ENCODE peak calls at places on chromosome 10, in four cellular contexts. N is neuronal stem cell, B is mesenchymal stem cell, Z is H1. V is an unnamed sample. For H3K36me3, the result is how much of the 10 kb centered on the place peaks cover.

GRCh38 chr10:97074256-97075145 is 111.3 kb downstream of the SLIT1 start:
- DNase-seq in B (no peak), N (no peak), Z (no peak), V (no peak)

GRCh38 chr10:116457480-116457879 is 29.8 kb downstream of the PNLIPRP3 start:
- DNase-seq in Z (no peak), N (no peak), B (no peak), V (no peak)

GRCh38 chr10:71074176-71074755 is 138.1 kb upstream of the UNC5B start:
- DNase-seq in Z (peak), N (no peak), B (no peak), V (peak)

GRCh38 chr10:70404906-70405824 is 1.2 kb downstream of the EIF4EBP2 start:
- DNase-seq in B (peak), N (no peak), Z (no peak), V (peak)

GRCh38 chr10:109934958-109935793 is 11.9 kb upstream of the XPNPEP1 start:
- DNase-seq in N (peak), B (peak), Z (peak), V (no peak)

GRCh38 chr10:129174167-129175014 is 292.6 kb upstream of the MGMT start:
- DNase-seq in B (no peak), N (no peak), Z (no peak), V (no peak)

GRCh38 chr10:52216852-52217251 is 97.2 kb upstream of the DKK1 start:
- DNase-seq in B (peak), N (no peak), Z (no peak), V (no peak)

GRCh38 chr10:5014936-5015335 is 11.3 kb upstream of the AKR1C2 start:
- DNase-seq in B (peak), Z (no peak), N (no peak), V (no peak)

GRCh38 chr10:130875116-130875515 is 436.4 kb downstream of the TCERG1L start:
- DNase-seq in Z (no peak), B (no peak), N (no peak), V (no peak)

GRCh38 chr10:116000151-116000550 is 272.9 kb downstream of the GFRA1 start:
- DNase-seq in N (no peak), B (no peak), Z (no peak), V (no peak)

GRCh38 chr10:4650109-4650508 is 175.9 kb upstream of the AKR1E2 start:
- DNase-seq in B (peak), N (no peak), Z (no peak), V (no peak)

GRCh38 chr10:60664859-60665258 is 113.4 kb upstream of the CDK1 start:
- DNase-seq in Z (no peak), B (no peak), N (no peak), V (no peak)

GRCh38 chr10:77490512-77490911 is 147.1 kb downstream of the KCNMA1 start:
- DNase-seq in N (no peak), B (no peak), Z (no peak), V (no peak)

GRCh38 chr10:69760086-69760485 is 41.6 kb upstream of the COL13A1 start:
- DNase-seq in N (no peak), Z (no peak), B (peak), V (no peak)

GRCh38 chr10:1360581-1361164 is 304.5 kb downstream of the WDR37 start:
- DNase-seq in B (peak), Z (no peak), N (peak), V (no peak)

GRCh38 chr10:1364151-1364910 is 308.1 kb downstream of the WDR37 start:
- DNase-seq in N (no peak), Z (no peak), B (no peak), V (no peak)

GRCh38 chr10:1363466-1364121 is 307.4 kb downstream of the WDR37 start:
- DNase-seq in N (no peak), B (no peak), Z (no peak), V (no peak)

GRCh38 chr10:1361411-1362105 is 305.4 kb downstream of the WDR37 start:
- DNase-seq in B (no peak), N (no peak), Z (no peak), V (no peak)

GRCh38 chr10:1362589-1363465 is 306.6 kb downstream of the WDR37 start:
- DNase-seq in Z (no peak), N (no peak), B (no peak), V (no peak)
- H2BK12ac ChIP-seq in Z (peak), N (peak), B (no peak), V (no peak)

DNA sequence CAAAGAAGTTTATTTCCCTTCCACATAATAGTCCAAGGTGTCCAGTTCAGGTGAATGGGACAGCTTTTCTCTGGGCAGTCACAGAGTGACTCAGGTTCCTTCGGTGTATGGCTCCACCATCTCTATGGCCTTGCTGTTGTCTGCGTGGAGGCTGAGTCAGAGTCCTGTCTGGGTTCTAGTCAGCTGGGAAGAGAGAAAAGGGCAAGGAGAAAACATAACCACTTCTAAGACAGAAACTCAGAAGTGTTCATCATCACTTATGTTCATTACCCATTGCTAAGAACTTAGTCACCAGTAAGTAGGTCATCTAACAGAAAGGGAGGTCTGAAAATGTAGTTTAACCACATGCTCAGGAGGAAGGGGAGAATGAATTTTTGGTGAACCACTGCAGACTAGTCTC is 32.4 kb upstream of the CCDC7 start:
- DNase-seq in N (no peak), Z (no peak), B (peak), V (peak)
- H3K4me2 ChIP-seq in N (no peak), Z (no peak), B (no peak), V (no peak)

GRCh38 chr10:101814466-101815041 is 3.7 kb downstream of the OGA start:
- DNase-seq in B (peak), Z (no peak), N (no peak), V (peak)
- H3K36me3 ChIP-seq in B (under half), Z (under half), N (under half), V (under half)

DNA sequence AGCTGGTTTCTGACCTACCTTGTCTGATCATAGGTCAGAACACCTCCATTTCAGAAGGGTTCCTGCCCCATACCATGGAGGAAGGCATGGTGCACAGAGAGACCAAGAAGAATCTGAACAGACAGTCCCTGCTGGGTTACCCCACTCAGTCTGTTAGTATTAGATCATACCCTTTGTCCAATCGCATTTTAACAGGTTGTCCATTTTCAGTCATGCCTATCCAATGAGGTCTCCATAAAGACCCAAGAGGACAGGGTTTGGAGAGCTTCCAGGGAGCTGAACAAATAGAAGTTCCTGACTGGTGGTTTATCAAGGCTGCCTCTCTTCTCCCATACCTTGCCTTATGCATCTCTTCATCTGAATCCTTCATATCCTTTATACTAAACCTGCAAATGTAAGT is 21.2 kb upstream of the SLC16A12 start:
- DNase-seq in N (no peak), B (no peak), Z (no peak), V (no peak)
- H2BK12ac ChIP-seq in N (no peak), B (no peak), Z (no peak), V (no peak)

GRCh38 chr10:92848037-92848440 is 281 bp upstream of the EXOC6 start:
- DNase-seq in Z (no peak), B (no peak), N (no peak), V (peak)

GRCh38 chr10:92847185-92847864 is 995 bp upstream of the EXOC6 start:
- DNase-seq in B (no peak), N (no peak), Z (no peak), V (peak)

GRCh38 chr10:92845926-92846325 is 2.4 kb upstream of the EXOC6 start:
- DNase-seq in B (no peak), N (no peak), Z (no peak), V (no peak)

GRCh38 chr10:92848441-92849233 is at the start of gene EXOC6:
- DNase-seq in B (peak), N (peak), Z (no peak), V (peak)

GRCh38 chr10:92846819-92847184 is 1.5 kb upstream of the EXOC6 start:
- DNase-seq in N (no peak), Z (no peak), B (no peak), V (no peak)
- H3K4me2 ChIP-seq in N (no peak), Z (no peak), B (no peak), V (no peak)

GRCh38 chr10:33199731-33200130 is 134.7 kb downstream of the NRP1 start:
- DNase-seq in Z (no peak), N (no peak), B (no peak), V (no peak)

GRCh38 chr10:33201056-33201780 is 133.2 kb downstream of the NRP1 start:
- DNase-seq in Z (no peak), B (no peak), N (no peak), V (no peak)

GRCh38 chr10:33204049-33204448 is 130.4 kb downstream of the NRP1 start:
- DNase-seq in Z (no peak), B (no peak), N (no peak), V (no peak)

GRCh38 chr10:33198610-33199009 is 135.9 kb downstream of the NRP1 start:
- DNase-seq in N (no peak), Z (no peak), B (no peak), V (no peak)

DNA sequence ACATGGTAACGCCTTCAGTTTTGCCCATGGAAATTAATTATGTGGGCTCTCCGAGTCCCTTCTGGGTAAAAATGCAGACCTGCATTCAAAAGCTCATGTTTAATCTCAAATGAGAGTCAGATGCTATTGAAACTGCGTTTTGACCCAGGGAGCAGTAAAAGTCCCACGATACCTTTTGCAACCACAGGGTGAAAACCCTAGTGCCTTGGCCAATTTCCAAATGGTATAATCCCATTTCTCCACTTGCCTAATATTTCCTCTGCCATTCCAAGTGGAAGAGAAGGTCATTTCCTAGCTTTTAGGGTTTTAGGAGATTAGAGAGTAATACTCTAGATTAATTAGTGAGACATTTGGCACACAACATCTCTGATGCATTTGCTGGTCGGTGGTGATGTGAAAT is 132.5 kb downstream of the NRP1 start:
- DNase-seq in N (no peak), Z (no peak), B (no peak), V (no peak)
- H3K36me3 ChIP-seq in N (under half), Z (under half), B (half or more), V (under half)

GRCh38 chr10:28668363-28669226 is 8.7 kb upstream of the BAMBI start:
- DNase-seq in Z (no peak), N (no peak), B (peak), V (peak)

GRCh38 chr10:28674782-28675181 is 2.5 kb upstream of the BAMBI start:
- DNase-seq in N (no peak), B (no peak), Z (no peak), V (no peak)

GRCh38 chr10:28664369-28664740 is 13.0 kb upstream of the BAMBI start:
- DNase-seq in Z (no peak), B (peak), N (no peak), V (peak)

GRCh38 chr10:28666751-28667467 is 10.4 kb upstream of the BAMBI start:
- DNase-seq in Z (no peak), N (no peak), B (no peak), V (no peak)

DNA sequence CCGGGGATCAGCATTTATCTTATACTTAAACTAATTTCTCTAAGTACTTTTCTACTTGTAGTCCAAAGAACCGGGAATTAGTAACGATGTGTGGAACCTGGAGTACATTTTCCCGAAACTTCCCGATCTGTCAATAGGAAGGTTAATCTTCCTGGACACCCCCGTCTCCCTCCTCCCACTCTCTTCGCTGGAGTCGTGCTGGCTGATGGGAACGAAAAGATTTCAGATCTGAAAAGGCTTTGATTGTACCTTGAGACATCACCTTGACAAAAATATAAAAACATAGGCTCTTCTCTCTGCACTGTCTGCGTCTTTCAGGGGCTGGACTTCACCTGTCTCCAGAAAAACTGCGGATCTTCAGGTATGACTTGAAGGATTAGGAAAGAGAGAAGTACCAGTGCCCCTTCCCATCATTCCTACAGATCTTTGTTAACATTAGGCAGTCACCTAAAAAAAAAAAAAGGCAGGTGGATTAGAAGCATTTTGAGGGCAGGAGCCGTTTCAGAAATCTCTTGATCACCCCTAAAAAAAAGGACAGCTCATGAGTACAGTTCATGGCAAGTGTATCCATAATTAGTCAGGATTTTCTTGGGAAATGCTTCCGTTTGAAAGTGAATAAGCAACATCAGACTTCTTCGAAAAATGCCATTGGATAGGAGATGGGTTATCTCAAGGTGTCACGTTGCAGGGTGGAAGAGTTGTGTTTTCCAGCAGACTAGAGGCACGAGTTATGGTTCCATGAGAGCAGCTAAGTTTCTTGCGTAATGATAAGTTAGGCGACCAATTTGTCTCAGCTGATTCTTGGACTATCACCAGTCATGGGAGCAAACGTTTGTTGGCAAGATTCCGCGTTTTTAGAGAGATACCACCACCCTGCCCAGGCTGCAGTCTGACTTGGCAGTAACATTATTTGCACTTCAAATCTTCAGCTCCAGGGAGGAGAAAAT is 7.8 kb upstream of the BAMBI start:
- DNase-seq in N (no peak), Z (no peak), B (no peak), V (peak)
- H2BK12ac ChIP-seq in N (no peak), Z (no peak), B (no peak), V (peak)

GRCh38 chr10:114151486-114151885 is 22.5 kb downstream of the CCDC186 start:
- DNase-seq in N (no peak), Z (no peak), B (peak), V (peak)
- H3K4me2 ChIP-seq in N (no peak), Z (no peak), B (no peak), V (no peak)

DNA sequence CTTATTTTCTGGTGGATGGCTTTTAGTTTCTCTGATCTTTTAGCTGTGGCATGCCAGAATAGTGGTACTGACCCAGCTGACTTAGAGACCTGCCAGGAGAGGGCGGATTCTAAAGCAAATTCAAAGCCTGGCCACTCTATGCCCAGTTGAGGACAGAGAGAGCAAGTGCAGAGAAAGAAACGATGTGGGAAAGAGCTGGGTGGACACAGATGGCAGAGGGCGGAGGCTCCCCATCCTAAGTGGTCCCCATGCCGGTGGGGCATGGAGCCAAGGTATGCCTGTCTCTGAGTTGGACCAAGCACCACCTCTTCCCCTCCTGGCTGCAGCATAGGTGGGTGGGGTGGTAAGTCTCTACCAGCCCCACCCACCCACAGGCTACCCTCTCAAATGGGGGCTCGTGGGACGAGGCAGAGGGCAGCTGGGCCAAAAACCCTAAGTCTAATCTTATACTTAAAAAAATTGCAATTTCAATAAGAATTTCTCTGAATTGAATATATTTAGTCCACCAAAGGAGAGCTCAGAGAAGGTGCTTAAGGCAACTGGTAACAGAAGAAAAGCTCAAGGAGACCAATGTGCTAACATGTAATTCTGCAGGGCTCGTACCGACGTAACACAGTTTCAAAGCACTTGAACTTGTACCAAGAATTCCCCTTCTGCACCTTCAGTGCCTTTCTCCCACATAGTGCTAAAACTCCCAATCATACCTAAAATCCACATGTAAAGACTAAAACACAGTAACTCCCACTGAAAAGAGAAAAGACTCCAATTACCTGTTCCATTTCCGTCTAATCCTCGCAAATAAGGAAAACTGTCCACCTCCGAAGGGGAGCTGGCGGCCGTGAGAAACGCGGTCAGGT is 85.7 kb upstream of the NMT2 start:
- DNase-seq in N (no peak), Z (no peak), B (no peak), V (no peak)
- H3K36me3 ChIP-seq in N (under half), Z (under half), B (under half), V (under half)

V was measured in trophoblast cell.